ENCODE peak calls at places on chromosomes 16 and 17, in four cellular contexts. F is IMR-90, X is body of pancreas, U is left ventricle myocardium inferior. V is an unnamed sample.

GRCh38 chr16:818132-818531 is 17.6 kb upstream of the GNG13 start:
- DNase-seq in F (no peak), X (no peak), U (no peak), V (no peak)

GRCh38 chr17:74493381-74493833 is 27.0 kb downstream of the CD300A start:
- DNase-seq in F (peak; percentile 45), X (peak; percentile 82), U (peak; percentile 62), V (peak; percentile 72)

GRCh38 chr17:75099881-75100595 is 9.7 kb upstream of the ARMC7 start:
- DNase-seq in F (no peak), X (no peak), U (no peak), V (no peak)

GRCh38 chr16:84497836-84498610 is 6.4 kb downstream of the MEAK7 start:
- DNase-seq in F (no peak), X (no peak), U (no peak), V (no peak)

GRCh38 chr17:76384222-76384986 is at the start of gene SPHK1:
- DNase-seq in F (peak; percentile 81), X (peak; percentile 77), U (peak; percentile 78), V (peak; percentile 91)

GRCh38 chr17:46191332-46192210 is 1.7 kb downstream of the KANSL1 start:
- DNase-seq in F (no peak), X (peak; percentile 45), U (no peak), V (peak; percentile 88)

GRCh38 chr17:11493947-11494346 is 104.3 kb upstream of the DNAH9 start:
- DNase-seq in F (no peak), X (no peak), U (no peak), V (no peak)

GRCh38 chr17:75487351-75488070 is 27.8 kb downstream of the CASKIN2 start:
- DNase-seq in F (no peak), X (no peak), U (no peak), V (no peak)

GRCh38 chr16:75266738-75267630 is 15.6 kb upstream of the BCAR1 start:
- DNase-seq in F (no peak), X (no peak), U (no peak), V (no peak)

GRCh38 chr17:27990979-27991378 is 51.5 kb upstream of the NLK start:
- DNase-seq in F (no peak), X (no peak), U (no peak), V (no peak)

GRCh38 chr16:63185235-63185780 is 1149.1 kb upstream of the CDH8 start:
- DNase-seq in F (no peak), X (no peak), U (no peak), V (no peak)

GRCh38 chr16:3020247-3020603 is at the start of gene TNFRSF12A:
- DNase-seq in F (peak; percentile 68), X (peak; percentile 90), U (peak; percentile 83), V (peak; percentile 95)
- H3K4me1 ChIP-seq in F (peaks cover 11% of the 10 kb centered on the region), X (peaks cover 61% of the 10 kb centered on the region), U (peaks cover 62% of the 10 kb centered on the region), V (peaks cover 23% of the 10 kb centered on the region)

GRCh38 chr16:23920446-23920845 is 84.7 kb downstream of the PRKCB start:
- DNase-seq in F (no peak), X (no peak), U (no peak), V (no peak)
- H3K4me1 ChIP-seq in F (no peaks in the 10 kb centered on the region), X (no peaks in the 10 kb centered on the region), U (no peaks in the 10 kb centered on the region), V (no peaks in the 10 kb centered on the region)

DNA sequence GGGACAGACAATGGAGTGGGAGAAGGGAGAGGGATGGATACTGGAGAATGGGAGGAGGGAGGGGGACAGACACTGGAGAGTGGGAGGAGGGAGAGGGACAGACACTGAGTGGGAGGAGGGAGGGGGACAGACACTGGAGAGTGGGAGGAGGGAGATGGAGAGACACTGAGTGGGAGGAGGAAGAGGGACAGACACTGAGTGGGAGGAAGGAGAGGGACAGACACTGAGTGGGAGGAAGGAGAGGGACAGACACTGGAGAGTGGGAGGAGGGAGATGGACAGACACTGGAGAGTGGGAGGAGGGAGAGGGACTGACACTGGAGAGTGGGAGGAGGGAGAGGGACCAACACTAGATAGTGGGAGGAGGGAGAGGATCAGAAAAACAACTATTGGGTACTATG is 426.7 kb upstream of the PMFBP1 start:
- DNase-seq in F (no peak), X (no peak), U (no peak), V (no peak)
- H3K4me1 ChIP-seq in F (no peaks in the 10 kb centered on the region), X (no peaks in the 10 kb centered on the region), U (no peaks in the 10 kb centered on the region), V (no peaks in the 10 kb centered on the region)

GRCh38 chr16:2523801-2524231 is 3.6 kb downstream of the AMDHD2 start:
- DNase-seq in F (no peak), X (no peak), U (no peak), V (no peak)

GRCh38 chr16:2520097-2520783 is at the start of gene AMDHD2:
- DNase-seq in F (peak; percentile 89), X (peak; percentile 93), U (peak; percentile 94), V (peak; percentile 97)

GRCh38 chr16:2519711-2520080 is 475 bp upstream of the AMDHD2 start:
- DNase-seq in F (no peak), X (no peak), U (no peak), V (no peak)

GRCh38 chr16:2518823-2519710 is 1.1 kb upstream of the AMDHD2 start:
- DNase-seq in F (no peak), X (no peak), U (no peak), V (no peak)

GRCh38 chr16:2520784-2521577 is 810 bp downstream of the AMDHD2 start:
- DNase-seq in F (no peak), X (peak; percentile 23), U (no peak), V (peak; percentile 34)
- H3K4me1 ChIP-seq in F (peaks cover 11% of the 10 kb centered on the region), X (peaks cover 50% of the 10 kb centered on the region), U (peaks cover 51% of the 10 kb centered on the region), V (peaks cover 45% of the 10 kb centered on the region)

GRCh38 chr17:29715680-29716079 is 93.0 kb upstream of the CORO6 start:
- DNase-seq in F (no peak), X (no peak), U (no peak), V (no peak)

GRCh38 chr17:29711588-29712385 is 89.1 kb upstream of the CORO6 start:
- DNase-seq in F (no peak), X (no peak), U (no peak), V (no peak)

GRCh38 chr17:29714146-29714545 is 91.4 kb upstream of the CORO6 start:
- DNase-seq in F (no peak), X (no peak), U (no peak), V (no peak)

GRCh38 chr17:29712677-29713076 is 90.0 kb upstream of the CORO6 start:
- DNase-seq in F (no peak), X (no peak), U (no peak), V (no peak)

DNA sequence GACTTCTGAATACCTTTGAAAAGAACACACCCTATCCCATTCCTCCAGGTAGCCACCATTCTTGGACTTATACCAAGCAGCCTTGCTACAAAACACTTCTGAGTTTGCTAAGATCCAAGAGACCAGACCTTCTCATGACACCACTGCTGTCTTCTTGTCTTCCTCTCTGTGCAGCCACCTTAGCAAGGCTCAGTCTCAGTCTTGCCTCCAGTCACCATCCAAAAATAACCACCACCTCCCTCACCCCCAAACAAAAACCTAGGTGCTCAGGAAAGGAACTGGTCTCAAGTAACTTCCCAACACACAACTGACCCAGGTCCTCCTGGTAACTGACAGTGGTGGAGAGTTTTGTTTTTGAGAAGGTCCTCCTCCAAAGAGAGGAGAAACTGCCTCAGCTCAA is 90.9 kb upstream of the CORO6 start:
- DNase-seq in F (no peak), X (no peak), U (no peak), V (no peak)
- H3K4me1 ChIP-seq in F (peaks cover 16% of the 10 kb centered on the region), X (peaks cover under 1% of the 10 kb centered on the region), U (peaks cover 72% of the 10 kb centered on the region), V (peaks cover 35% of the 10 kb centered on the region)

GRCh38 chr16:89094252-89094901 is 725 bp downstream of the ACSF3 start:
- DNase-seq in F (no peak), X (no peak), U (no peak), V (peak; percentile 59)
- H3K4me1 ChIP-seq in F (peaks cover 2% of the 10 kb centered on the region), X (peaks cover 50% of the 10 kb centered on the region), U (peaks cover 39% of the 10 kb centered on the region), V (peaks cover 19% of the 10 kb centered on the region)

GRCh38 chr16:73023752-73024570 is 24.0 kb downstream of the ZFHX3 start:
- DNase-seq in F (no peak), X (peak; percentile 3), U (no peak), V (no peak)
- H3K4me1 ChIP-seq in F (peaks cover 18% of the 10 kb centered on the region), X (peaks cover 92% of the 10 kb centered on the region), U (peaks cover 93% of the 10 kb centered on the region), V (peaks cover 38% of the 10 kb centered on the region)

GRCh38 chr16:88922114-88922825 is 54.7 kb downstream of the CBFA2T3 start:
- DNase-seq in F (peak; percentile 39), X (peak; percentile 89), U (peak; percentile 89), V (no peak)
- H3K4me1 ChIP-seq in F (peaks cover 10% of the 10 kb centered on the region), X (peaks cover 70% of the 10 kb centered on the region), U (peaks cover 87% of the 10 kb centered on the region), V (peaks cover 23% of the 10 kb centered on the region)